ENCODE peak calls at places on chromosome 15, in eight cellular contexts. V, N, H, R, E, Z, F and K are unnamed samples.
A peak's percentile ranks its signal among the peaks of the same experiment; 100 is the strongest.

GRCh38 chr15:32898991-32899613 is 181.3 kb downstream of the GREM1 start:
- DNase-seq in V (peak; percentile 68), N (no peak), H (no peak), R (no peak), E (no peak), Z (peak; percentile 3), F (peak; percentile 58), K (no peak)

GRCh38 chr15:72991026-72991425 is 61.2 kb upstream of the NEO1 start:
- DNase-seq in V (no peak), N (no peak), H (no peak), R (peak; percentile 18), E (no peak), Z (peak; percentile 10), F (no peak), K (no peak)

GRCh38 chr15:87669846-87670245 is 586.7 kb downstream of the NTRK3 start:
- DNase-seq in V (no peak), N (no peak), H (no peak), R (no peak), E (no peak), Z (no peak), F (no peak), K (no peak)

GRCh38 chr15:97235285-97235985 is 725.1 kb upstream of the ARRDC4 start:
- DNase-seq in V (peak; percentile 5), N (peak; percentile 13), H (no peak), R (peak; percentile 59), E (peak; percentile 44), Z (peak; percentile 61), F (no peak), K (peak; percentile 34)

GRCh38 chr15:42605281-42605744 is 29.9 kb downstream of the STARD9 start:
- DNase-seq in V (peak; percentile 94), N (no peak), H (no peak), R (peak; percentile 63), E (peak; percentile 25), Z (no peak), F (no peak), K (peak; percentile 53)

GRCh38 chr15:88440021-88440420 is 27.2 kb downstream of the MRPL46 start:
- DNase-seq in V (no peak), N (no peak), H (no peak), R (peak; percentile 13), E (no peak), Z (peak; percentile 43), F (no peak), K (no peak)

GRCh38 chr15:100821327-100821726 is 58.3 kb upstream of the ALDH1A3 start:
- DNase-seq in V (no peak), N (no peak), H (no peak), R (no peak), E (no peak), Z (no peak), F (no peak), K (no peak)

GRCh38 chr15:36501063-36501678 is 78.3 kb upstream of the CDIN1 start:
- DNase-seq in V (peak; percentile 49), N (peak; percentile 2), H (no peak), R (peak; percentile 87), E (peak; percentile 60), Z (peak; percentile 69), F (no peak), K (peak; percentile 33)

GRCh38 chr15:98771444-98772059 is 123.2 kb downstream of the IGF1R start:
- DNase-seq in V (no peak), N (no peak), H (no peak), R (peak; percentile 29), E (no peak), Z (no peak), F (no peak), K (no peak)

GRCh38 chr15:77497942-77498361 is 77.3 kb downstream of the HMG20A start:
- DNase-seq in V (no peak), N (no peak), H (no peak), R (peak; percentile 61), E (peak; percentile 74), Z (no peak), F (no peak), K (no peak)

GRCh38 chr15:64354683-64355558 is 1.1 kb downstream of the CSNK1G1 start:
- DNase-seq in V (no peak), N (no peak), H (no peak), R (peak; percentile 10), E (no peak), Z (no peak), F (no peak), K (no peak)

GRCh38 chr15:92226020-92226612 is 167.6 kb upstream of the ST8SIA2 start:
- DNase-seq in V (peak; percentile 34), N (no peak), H (no peak), R (peak; percentile 12), E (no peak), Z (peak; percentile 42), F (no peak), K (no peak)

GRCh38 chr15:70362911-70363310 is 265.2 kb upstream of the TLE3 start:
- DNase-seq in V (peak; percentile 10), N (no peak), H (peak; percentile 45), R (peak; percentile 66), E (no peak), Z (peak; percentile 34), F (no peak), K (peak; percentile 54)

GRCh38 chr15:51782357-51782896 is 31.0 kb downstream of the TMOD2 start:
- DNase-seq in V (peak; percentile 25), N (no peak), H (no peak), R (peak; percentile 24), E (no peak), Z (peak; percentile 55), F (no peak), K (peak; percentile 28)
- TF ChIP-seq CTCF in V (peak; percentile 75), N (peak; percentile 2), H (no peak), R (peak; percentile 40), E (no peak), Z (peak; percentile 59), F (no peak), K (no peak)

GRCh38 chr15:82808634-82809041 is 790 bp upstream of the WHAMM start:
- DNase-seq in V (peak; percentile 72), N (no peak), H (no peak), R (no peak), E (no peak), Z (peak; percentile 19), F (no peak), K (no peak)

GRCh38 chr15:82810863-82811421 is 1.5 kb downstream of the WHAMM start:
- DNase-seq in V (peak; percentile 36), N (no peak), H (no peak), R (peak; percentile 15), E (no peak), Z (peak; percentile 8), F (no peak), K (no peak)

GRCh38 chr15:82810061-82810862 is 834 bp downstream of the WHAMM start:
- DNase-seq in V (peak; percentile 64), N (no peak), H (no peak), R (peak; percentile 79), E (no peak), Z (peak; percentile 55), F (no peak), K (no peak)

GRCh38 chr15:82807920-82808633 is 1.4 kb upstream of the WHAMM start:
- DNase-seq in V (peak; percentile 57), N (no peak), H (no peak), R (no peak), E (no peak), Z (peak; percentile 8), F (no peak), K (no peak)

GRCh38 chr15:82809308-82810060 is at the start of gene WHAMM:
- DNase-seq in V (peak; percentile 97), N (peak; percentile 97), H (peak; percentile 94), R (peak; percentile 99), E (peak; percentile 99), Z (peak; percentile 100), F (peak; percentile 91), K (peak; percentile 91)
- TF ChIP-seq CTCF in V (peak; percentile 33), N (no peak), H (no peak), R (no peak), E (no peak), Z (no peak), F (no peak), K (peak; percentile 47)

DNA sequence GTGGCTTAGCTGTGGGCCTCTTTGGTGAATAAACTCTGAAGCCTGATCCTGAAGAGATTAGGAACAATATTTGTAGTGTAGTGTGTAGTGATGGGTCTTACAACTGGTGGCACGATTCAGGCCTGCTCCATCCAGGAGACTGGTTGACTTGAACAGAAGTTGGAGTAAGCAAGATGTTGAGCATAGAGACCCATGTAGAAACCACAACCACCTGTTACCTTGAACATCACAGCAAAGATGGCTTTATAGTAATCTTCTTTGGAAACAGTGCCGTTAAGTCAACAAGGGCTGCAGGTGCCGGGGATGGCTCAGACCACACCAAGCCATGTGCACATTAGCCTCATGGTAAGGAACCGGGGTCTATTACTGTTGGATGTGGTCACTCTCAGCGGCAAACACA is 74.2 kb upstream of the RASGRP1 start:
- DNase-seq in V (peak; percentile 55), N (no peak), H (no peak), R (no peak), E (no peak), Z (no peak), F (no peak), K (no peak)
- TF ChIP-seq CTCF in V (no peak), N (no peak), H (no peak), R (no peak), E (no peak), Z (no peak), F (no peak), K (no peak)

GRCh38 chr15:66907826-66908502 is 157.4 kb upstream of the SMAD3 start:
- DNase-seq in V (peak; percentile 72), N (peak; percentile 73), H (no peak), R (peak; percentile 55), E (peak; percentile 44), Z (no peak), F (no peak), K (no peak)

GRCh38 chr15:66906660-66907059 is 158.7 kb upstream of the SMAD3 start:
- DNase-seq in V (no peak), N (no peak), H (no peak), R (no peak), E (no peak), Z (no peak), F (no peak), K (no peak)

GRCh38 chr15:66911131-66911700 is 154.2 kb upstream of the SMAD3 start:
- DNase-seq in V (no peak), N (no peak), H (no peak), R (no peak), E (no peak), Z (no peak), F (no peak), K (no peak)

GRCh38 chr15:66909381-66909890 is 156.0 kb upstream of the SMAD3 start:
- DNase-seq in V (no peak), N (no peak), H (no peak), R (no peak), E (no peak), Z (no peak), F (no peak), K (no peak)

GRCh38 chr15:66908503-66909095 is 156.8 kb upstream of the SMAD3 start:
- DNase-seq in V (no peak), N (no peak), H (no peak), R (peak; percentile 44), E (no peak), Z (no peak), F (no peak), K (no peak)
- TF ChIP-seq CTCF in V (peak; percentile 32), N (no peak), H (no peak), R (no peak), E (no peak), Z (no peak), F (no peak), K (no peak)

GRCh38 chr15:29172742-29173725 is 96.6 kb downstream of the NSMCE3 start:
- DNase-seq in V (no peak), N (no peak), H (no peak), R (no peak), E (no peak), Z (no peak), F (no peak), K (no peak)

GRCh38 chr15:29170496-29170895 is 99.1 kb downstream of the NSMCE3 start:
- DNase-seq in V (no peak), N (no peak), H (no peak), R (no peak), E (no peak), Z (no peak), F (no peak), K (no peak)
- TF ChIP-seq CTCF in V (no peak), N (no peak), H (no peak), R (no peak), E (no peak), Z (no peak), F (no peak), K (no peak)